ENCODE peak calls at places on chromosomes 5 and 9, in five cellular contexts. Q, L, Y, Z and N are unnamed samples. For H3K4me1, the result is how much of the 10 kb centered on the place peaks cover.

GRCh38 chr5:79025054-79025465 is 40.0 kb upstream of the ARSB start:
- DNase-seq in Z (peak), Q (peak), Y (peak), L (peak), N (peak)

GRCh38 chr5:10521466-10522223 is 42.2 kb upstream of the ANKRD33B start:
- DNase-seq in L (no peak), Y (peak), Q (no peak), Z (no peak), N (no peak)

GRCh38 chr5:135457424-135458071 is 5.4 kb upstream of the TIFAB start:
- DNase-seq in Y (peak), Q (peak), Z (peak), L (peak), N (peak)

GRCh38 chr9:132943677-132944293 is 631 bp downstream of the TSC1 start:
- DNase-seq in Y (no peak), Z (no peak), L (no peak), Q (peak), N (no peak)

GRCh38 chr5:181133610-181134231 is 2.8 kb upstream of the OR2V1 start:
- DNase-seq in Q (peak), Y (peak), Z (peak), L (no peak), N (peak)

GRCh38 chr5:159951387-159951786 is 35.1 kb downstream of the ADRA1B start:
- DNase-seq in L (no peak), Z (peak), Y (no peak), Q (no peak), N (no peak)

GRCh38 chr9:135478858-135479468 is 619 bp upstream of the PPP1R26 start:
- DNase-seq in Z (no peak), L (peak), Y (no peak), Q (peak), N (peak)

GRCh38 chr9:93346240-93347112 is 105.0 kb upstream of the FAM120A start:
- DNase-seq in L (no peak), Q (no peak), Y (no peak), Z (no peak), N (no peak)

GRCh38 chr9:95874989-95875304 is 544 bp upstream of the ERCC6L2 start:
- DNase-seq in L (peak), Z (no peak), Y (peak), Q (peak), N (peak)

GRCh38 chr5:176614805-176615478 is 5.0 kb upstream of the GPRIN1 start:
- DNase-seq in Q (no peak), L (no peak), Z (peak), Y (no peak), N (peak)

GRCh38 chr9:68416891-68417570 is 60.6 kb downstream of the PGM5 start:
- DNase-seq in Z (no peak), L (peak), Y (no peak), Q (peak), N (no peak)

GRCh38 chr5:1834721-1835425 is 33.7 kb downstream of the NDUFS6 start:
- DNase-seq in L (no peak), Q (no peak), Y (peak), Z (no peak), N (no peak)

GRCh38 chr5:6359534-6359933 is 18.8 kb downstream of the MED10 start:
- DNase-seq in Y (no peak), Q (no peak), Z (no peak), L (no peak), N (peak)

GRCh38 chr5:176364765-176365662 is at the start of gene ARL10:
- DNase-seq in Y (peak), Z (peak), Q (no peak), L (no peak), N (peak)

GRCh38 chr5:176985516-176985915 is 21.1 kb downstream of the UIMC1 start:
- DNase-seq in Z (no peak), Y (no peak), Q (no peak), L (peak), N (no peak)

GRCh38 chr9:123268240-123268949 is at the start of gene STRBP:
- DNase-seq in Q (peak), L (peak), Y (peak), Z (peak), N (peak)

GRCh38 chr5:22238047-22238446 is 615.1 kb downstream of the CDH12 start:
- DNase-seq in Q (no peak), Z (no peak), L (no peak), Y (no peak), N (no peak)

GRCh38 chr9:120538339-120538738 is 41.6 kb downstream of the CDK5RAP2 start:
- DNase-seq in Q (peak), L (no peak), Z (peak), Y (no peak), N (no peak)

GRCh38 chr5:40124367-40124766 is 555.3 kb upstream of the PTGER4 start:
- DNase-seq in Y (no peak), Z (no peak), Q (no peak), L (no peak), N (peak)

GRCh38 chr9:4923580-4924544 is 61.2 kb upstream of the JAK2 start:
- DNase-seq in Q (peak), Y (no peak), L (peak), Z (peak), N (peak)

GRCh38 chr5:56588636-56589485 is 226.5 kb upstream of the MAP3K1 start:
- DNase-seq in Y (peak), Q (no peak), L (peak), Z (no peak), N (no peak)

GRCh38 chr9:90838761-90839160 is 37.1 kb downstream of the SYK start:
- DNase-seq in Y (no peak), L (no peak), Z (no peak), Q (no peak), N (no peak)

DNA sequence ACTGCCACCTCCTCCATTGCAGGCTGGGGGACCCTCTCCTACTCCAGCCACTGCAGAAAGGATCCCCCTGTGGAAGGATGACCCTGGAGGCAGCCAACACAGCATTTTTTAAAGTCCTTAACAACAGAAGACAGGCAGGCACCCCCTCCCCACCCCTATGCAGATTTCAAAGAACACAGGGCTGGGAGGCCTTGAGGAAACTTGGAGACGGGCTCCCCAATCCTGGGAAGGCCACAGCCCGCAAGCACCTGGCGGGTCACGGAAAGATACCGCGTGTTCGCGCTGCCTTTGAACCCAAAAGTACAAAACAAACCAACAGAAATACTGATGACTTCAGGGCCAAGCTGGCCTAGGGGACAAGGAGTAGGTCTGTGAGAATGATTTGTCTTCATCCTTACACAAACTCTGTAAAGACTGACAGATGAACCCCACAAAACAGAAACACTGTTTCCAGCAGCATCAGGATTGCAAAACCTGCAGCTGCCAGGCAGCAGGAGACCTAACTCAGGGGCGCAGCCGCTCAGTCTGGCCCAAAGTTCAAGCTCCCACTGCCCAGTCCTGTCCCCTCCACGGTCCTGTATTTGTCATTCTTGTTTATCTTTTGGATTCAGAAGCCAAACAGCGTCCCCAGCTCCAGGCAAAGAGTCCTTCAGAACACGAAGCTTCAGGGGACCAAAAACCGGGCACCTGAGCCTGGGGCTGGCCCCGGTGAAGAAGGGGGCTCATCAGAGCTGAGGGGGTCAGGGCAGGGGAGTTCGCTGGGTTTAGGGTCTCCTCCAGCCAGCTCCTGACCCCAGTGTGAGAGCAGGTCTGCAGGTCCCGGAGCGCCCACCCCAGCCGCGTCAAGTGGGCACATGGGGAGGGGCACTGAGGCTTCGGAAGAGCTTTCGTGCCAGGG is 13.6 kb downstream of the VAV2 start:
- DNase-seq in Q (no peak), Y (no peak), Z (no peak), L (no peak), N (no peak)
- H3K4me1 ChIP-seq in Q (under half), Y (under half), Z (under half), L (under half), N (half or more)

DNA sequence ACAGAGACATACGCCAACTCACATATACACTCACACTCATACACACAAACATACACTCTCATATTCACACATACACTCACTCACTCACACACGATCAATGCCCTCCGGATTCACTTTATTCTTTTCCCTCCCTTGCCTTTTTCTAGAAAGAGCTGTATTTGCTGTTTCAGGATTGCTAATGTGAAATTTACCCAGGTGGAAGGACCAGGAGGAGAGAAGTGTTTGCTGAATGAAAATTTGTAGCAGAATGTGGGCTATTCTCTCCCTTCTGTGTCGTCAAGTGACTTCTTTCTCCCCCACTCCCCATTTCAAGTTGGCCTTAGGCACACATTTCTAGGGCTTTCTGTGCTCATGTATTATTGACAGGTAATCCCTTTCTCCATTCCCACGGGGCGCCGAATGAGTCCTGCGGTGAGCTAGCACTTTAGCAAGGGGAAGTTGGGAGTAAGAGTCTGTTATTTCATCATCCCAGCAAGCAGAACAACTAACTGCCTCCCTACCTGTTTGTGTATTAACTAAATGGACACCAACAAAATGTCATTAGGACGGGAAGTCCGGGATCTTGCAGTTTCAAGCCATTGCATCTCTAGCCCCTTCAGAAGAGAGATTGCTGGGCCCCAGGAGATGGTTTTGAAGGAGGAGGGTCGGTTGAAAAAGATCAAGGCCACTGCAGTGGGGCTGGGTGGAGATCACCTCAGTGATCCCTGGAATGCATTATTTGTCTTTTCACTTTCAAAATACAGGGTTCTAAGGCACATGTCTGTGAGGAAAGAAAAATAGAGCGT is 97.1 kb upstream of the TAF11L2 start:
- DNase-seq in Q (no peak), L (no peak), Y (no peak), Z (no peak), N (no peak)
- H3K4me1 ChIP-seq in Q (under half), L (under half), Y (under half), Z (under half), N (under half)

DNA sequence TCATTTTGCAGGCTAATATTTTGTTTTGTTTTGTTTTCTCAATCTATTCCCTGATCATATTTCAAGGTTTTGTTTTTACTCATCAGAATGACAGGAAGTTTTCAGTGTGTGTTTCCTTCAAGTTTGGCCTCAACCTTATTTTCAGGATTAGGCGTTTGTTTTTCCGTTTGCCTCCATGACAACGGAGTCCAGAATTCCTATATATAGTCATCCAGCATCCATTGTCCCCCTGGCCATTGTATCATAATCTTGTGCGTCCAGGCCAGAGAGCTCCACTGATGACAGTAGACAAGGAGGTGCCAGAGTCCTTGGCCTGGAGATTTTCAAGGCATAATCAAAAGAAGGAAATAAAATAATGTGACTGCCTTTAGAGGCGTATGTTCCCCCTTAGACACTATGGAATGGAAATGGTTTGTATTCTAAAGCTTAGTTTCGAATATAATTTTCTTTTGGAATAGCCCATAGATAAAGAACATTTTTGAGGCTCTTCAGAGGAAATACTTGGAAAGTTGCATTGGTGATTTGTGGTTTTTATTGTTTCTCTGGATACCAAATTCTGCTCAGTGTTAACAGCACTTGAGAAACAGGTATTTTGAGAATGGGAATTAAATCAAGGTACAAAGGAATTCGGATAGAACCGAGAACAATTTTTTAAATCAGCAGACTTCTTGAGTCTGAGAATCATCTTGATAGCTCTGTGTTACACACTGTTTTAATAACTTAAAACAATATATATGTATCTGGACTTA is 99.8 kb downstream of the ZNF462 start:
- DNase-seq in Z (no peak), Q (no peak), Y (no peak), L (no peak), N (no peak)
- H3K4me1 ChIP-seq in Z (under half), Q (under half), Y (under half), L (under half), N (under half)

GRCh38 chr5:134225780-134226440 is at the start of gene PPP2CA:
- DNase-seq in L (peak), Z (peak), Q (peak), Y (peak), N (peak)
- H3K4me1 ChIP-seq in L (under half), Z (under half), Q (under half), Y (under half), N (under half)

GRCh38 chr5:36240779-36241635 is 718 bp downstream of the NADK2 start:
- DNase-seq in L (peak), Z (peak), Y (peak), Q (peak), N (peak)

GRCh38 chr5:36236801-36237200 is 4.9 kb downstream of the NADK2 start:
- DNase-seq in Z (no peak), Q (no peak), L (no peak), Y (no peak), N (no peak)

GRCh38 chr5:36239370-36240293 is 2.1 kb downstream of the NADK2 start:
- DNase-seq in L (peak), Z (no peak), Q (peak), Y (no peak), N (no peak)

GRCh38 chr5:36237756-36238155 is 4.0 kb downstream of the NADK2 start:
- DNase-seq in Y (no peak), Z (no peak), Q (peak), L (no peak), N (no peak)

DNA sequence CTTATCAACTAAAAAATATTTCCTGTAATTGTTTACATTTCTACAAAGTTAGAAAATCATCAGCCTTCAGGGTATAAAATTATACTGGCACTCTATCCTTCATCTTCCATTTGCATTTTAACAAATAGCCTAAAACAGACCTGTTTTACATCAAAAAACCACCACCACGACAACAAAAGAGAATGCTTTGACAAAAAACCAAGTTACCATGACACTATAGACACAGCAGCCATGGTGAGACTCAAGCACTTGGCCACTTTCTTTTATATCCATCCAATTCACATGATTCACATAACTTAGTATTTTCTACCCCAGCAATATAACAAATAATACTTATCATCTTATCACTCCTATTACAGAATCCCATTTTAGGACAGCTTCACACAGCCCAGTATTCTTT is 2.8 kb downstream of the NADK2 start:
- DNase-seq in Y (no peak), L (no peak), Z (no peak), Q (no peak), N (no peak)
- H3K4me1 ChIP-seq in Y (under half), L (under half), Z (under half), Q (under half), N (under half)

GRCh38 chr9:134053941-134054761 is 13.7 kb downstream of the BRD3 start:
- DNase-seq in L (no peak), Q (no peak), Z (no peak), Y (no peak), N (no peak)

GRCh38 chr9:134056483-134057310 is 11.1 kb downstream of the BRD3 start:
- DNase-seq in Y (peak), L (no peak), Q (no peak), Z (no peak), N (no peak)

GRCh38 chr9:134055981-134056461 is 11.8 kb downstream of the BRD3 start:
- DNase-seq in Q (peak), Y (peak), Z (peak), L (no peak), N (no peak)

GRCh38 chr9:134053401-134053871 is 14.4 kb downstream of the BRD3 start:
- DNase-seq in Y (no peak), Q (no peak), L (no peak), Z (no peak), N (no peak)

DNA sequence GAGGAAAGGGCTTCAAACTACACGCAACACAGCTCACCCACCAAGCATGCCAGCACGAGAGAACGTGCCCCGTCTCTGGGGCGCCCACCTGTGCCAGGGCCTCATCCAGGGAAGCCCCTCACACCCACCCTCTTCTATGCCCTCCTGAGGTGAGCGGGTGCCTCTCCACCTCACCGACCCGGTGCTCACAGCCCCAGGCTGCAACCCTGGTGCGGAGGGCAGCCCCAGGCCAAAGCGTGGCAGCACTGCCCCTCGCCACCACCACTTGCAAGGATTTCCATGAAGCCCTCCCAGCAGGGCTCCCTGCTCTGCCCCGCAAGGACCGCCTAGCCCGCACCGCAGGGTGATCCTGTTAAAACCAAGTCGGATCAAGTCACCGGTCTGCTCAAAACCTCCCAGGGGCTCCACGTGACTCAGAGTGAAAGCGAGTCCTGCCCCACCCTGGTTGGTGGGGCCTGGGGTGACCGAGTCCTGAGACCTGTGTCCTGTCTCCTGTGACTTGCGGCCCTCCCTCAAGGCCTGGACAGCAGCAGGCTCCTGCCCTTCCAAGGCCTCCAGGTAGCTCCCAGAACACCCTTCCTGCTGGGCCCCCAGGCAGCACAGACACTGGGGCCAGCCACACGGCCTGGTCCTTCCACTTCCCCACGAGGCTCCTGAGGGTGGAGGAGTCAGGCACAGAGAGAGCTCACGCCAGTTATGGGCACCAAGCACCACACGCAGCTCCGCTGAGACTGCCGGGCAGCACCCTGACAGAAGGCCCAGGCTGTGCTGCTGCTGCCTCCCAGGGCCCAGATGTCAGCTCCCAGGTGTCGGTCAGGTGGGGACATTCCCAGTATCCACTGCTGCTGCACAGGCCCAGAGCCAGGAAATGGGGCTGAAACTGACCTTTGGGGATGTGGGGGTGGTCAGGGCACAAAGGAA is 12.7 kb downstream of the BRD3 start:
- DNase-seq in L (no peak), Y (peak), Z (no peak), Q (no peak), N (no peak)
- H3K4me1 ChIP-seq in L (under half), Y (under half), Z (under half), Q (under half), N (under half)